ENCODE peak calls at places on chromosomes 6 and 20, in four cellular contexts. M is left ventricle myocardium inferior, V is kidney tubule cell, K is astrocyte of the cerebellum. P is an unnamed sample.

GRCh38 chr20:10649080-10649816 is 24.6 kb downstream of the JAG1 start:
- DNase-seq in M (no peak), V (no peak), K (no peak), P (no peak)

GRCh38 chr20:23528867-23529431 is 38.0 kb downstream of the CST8 start:
- DNase-seq in M (no peak), V (peak), K (no peak), P (no peak)

GRCh38 chr6:16140607-16141006 is 11.7 kb downstream of the MYLIP start:
- DNase-seq in M (no peak), V (no peak), K (no peak), P (no peak)

GRCh38 chr20:23245553-23246128 is 105.0 kb upstream of the NXT1 start:
- DNase-seq in M (peak), V (peak), K (no peak), P (no peak)

GRCh38 chr6:34922177-34922663 is 33.2 kb downstream of the ANKS1A start:
- DNase-seq in M (no peak), V (peak), K (no peak), P (no peak)

GRCh38 chr6:149904661-149905370 is 6.9 kb upstream of the RAET1E start:
- DNase-seq in M (no peak), V (no peak), K (no peak), P (no peak)

GRCh38 chr6:149929422-149929821 is 6.5 kb upstream of the RAET1G start:
- DNase-seq in M (no peak), V (no peak), K (no peak), P (no peak)

GRCh38 chr6:127439718-127440117 is 19.5 kb downstream of the KIAA0408 start:
- DNase-seq in M (no peak), V (no peak), K (no peak), P (no peak)

GRCh38 chr6:41469951-41470340 is 76.2 kb upstream of the FOXP4 start:
- DNase-seq in M (no peak), V (peak), K (no peak), P (no peak)

GRCh38 chr20:41618807-41619294 is 674 bp upstream of the CHD6 start:
- DNase-seq in M (no peak), V (peak), K (no peak), P (no peak)

GRCh38 chr6:151121900-151122299 is 117.9 kb upstream of the AKAP12 start:
- DNase-seq in M (peak), V (no peak), K (no peak), P (no peak)

GRCh38 chr20:53901064-53901463 is 169.3 kb downstream of the BCAS1 start:
- DNase-seq in M (no peak), V (peak), K (no peak), P (no peak)

GRCh38 chr6:85892346-85892745 is 249.7 kb upstream of the SYNCRIP start:
- DNase-seq in M (no peak), V (no peak), K (no peak), P (no peak)

GRCh38 chr6:84967389-84967788 is 203.0 kb upstream of the TBX18 start:
- DNase-seq in M (no peak), V (peak), K (no peak), P (peak)

GRCh38 chr6:4653141-4653540 is 123.1 kb upstream of the CDYL start:
- DNase-seq in M (no peak), V (no peak), K (no peak), P (no peak)

GRCh38 chr6:168097621-168098430 is 18.8 kb upstream of the FRMD1 start:
- DNase-seq in M (peak), V (no peak), K (no peak), P (no peak)

GRCh38 chr20:40991181-40991889 is 37.3 kb upstream of the TOP1 start:
- DNase-seq in M (no peak), V (peak), K (no peak), P (peak)

GRCh38 chr6:41371461-41371991 is 36.1 kb downstream of the NCR2 start:
- DNase-seq in M (peak), V (peak), K (peak), P (no peak)